ENCODE peak calls at places on chromosomes 12 and 14, in five cellular contexts. One of them, this sample, is unnamed.

GRCh38 chr12:96770239-96770780 is 136.7 kb upstream of the NEDD1 start:
- DNase-seq in left ventricle myocardium inferior: no peak
- DNase-seq in astrocyte of the cerebellum: no peak
- DNase-seq in amniotic stem cell: no peak
- DNase-seq in HEK293T: no peak
- DNase-seq in this sample: no peak

GRCh38 chr12:49808686-49809368 is 19.4 kb downstream of the NCKAP5L start:
- DNase-seq in astrocyte of the cerebellum: no peak
- DNase-seq in amniotic stem cell: no peak
- DNase-seq in left ventricle myocardium inferior: peak
- DNase-seq in HEK293T: no peak
- DNase-seq in this sample: no peak

GRCh38 chr12:104137175-104137901 is 672 bp downstream of the NFYB start:
- DNase-seq in HEK293T: peak
- DNase-seq in left ventricle myocardium inferior: peak
- DNase-seq in amniotic stem cell: peak
- DNase-seq in astrocyte of the cerebellum: peak
- DNase-seq in this sample: no peak

GRCh38 chr12:133180669-133181068 is 626 bp upstream of the ZNF268 start:
- DNase-seq in amniotic stem cell: no peak
- DNase-seq in astrocyte of the cerebellum: no peak
- DNase-seq in left ventricle myocardium inferior: no peak
- DNase-seq in HEK293T: no peak
- DNase-seq in this sample: no peak

GRCh38 chr12:108773798-108774788 is 42.8 kb upstream of the CORO1C start:
- DNase-seq in amniotic stem cell: peak
- DNase-seq in HEK293T: no peak
- DNase-seq in astrocyte of the cerebellum: peak
- DNase-seq in left ventricle myocardium inferior: peak
- DNase-seq in this sample: peak

GRCh38 chr14:57199911-57200310 is 68.8 kb downstream of the EXOC5 start:
- DNase-seq in amniotic stem cell: peak
- DNase-seq in astrocyte of the cerebellum: no peak
- DNase-seq in HEK293T: no peak
- DNase-seq in left ventricle myocardium inferior: no peak
- DNase-seq in this sample: no peak

GRCh38 chr12:8742501-8742900 is 44.7 kb downstream of the RIMKLB start:
- DNase-seq in left ventricle myocardium inferior: no peak
- DNase-seq in HEK293T: no peak
- DNase-seq in astrocyte of the cerebellum: peak
- DNase-seq in amniotic stem cell: peak
- DNase-seq in this sample: no peak

GRCh38 chr14:40221428-40221827 is 789.2 kb upstream of the FBXO33 start:
- DNase-seq in astrocyte of the cerebellum: no peak
- DNase-seq in amniotic stem cell: no peak
- DNase-seq in HEK293T: no peak
- DNase-seq in left ventricle myocardium inferior: no peak
- DNase-seq in this sample: no peak

GRCh38 chr14:42541535-42542001 is 934.9 kb downstream of the LRFN5 start:
- DNase-seq in astrocyte of the cerebellum: no peak
- DNase-seq in HEK293T: no peak
- DNase-seq in left ventricle myocardium inferior: no peak
- DNase-seq in amniotic stem cell: no peak
- DNase-seq in this sample: no peak

GRCh38 chr14:74038015-74038859 is 19.1 kb downstream of the BBOF1 start:
- DNase-seq in left ventricle myocardium inferior: no peak
- DNase-seq in astrocyte of the cerebellum: peak
- DNase-seq in HEK293T: peak
- DNase-seq in amniotic stem cell: no peak
- DNase-seq in this sample: peak

GRCh38 chr12:70809887-70810286 is 110.7 kb downstream of the PTPRR start:
- DNase-seq in amniotic stem cell: no peak
- DNase-seq in astrocyte of the cerebellum: no peak
- DNase-seq in left ventricle myocardium inferior: no peak
- DNase-seq in HEK293T: no peak
- DNase-seq in this sample: no peak

GRCh38 chr14:24665440-24665991 is 31.5 kb upstream of the GZMB start:
- DNase-seq in left ventricle myocardium inferior: no peak
- DNase-seq in amniotic stem cell: no peak
- DNase-seq in astrocyte of the cerebellum: no peak
- DNase-seq in HEK293T: no peak
- DNase-seq in this sample: no peak

GRCh38 chr12:56104815-56105476 is 587 bp downstream of the PA2G4 start:
- DNase-seq in left ventricle myocardium inferior: no peak
- DNase-seq in amniotic stem cell: no peak
- DNase-seq in HEK293T: no peak
- DNase-seq in astrocyte of the cerebellum: no peak
- DNase-seq in this sample: no peak

GRCh38 chr14:99581371-99581770 is 22.6 kb downstream of the CCDC85C start:
- DNase-seq in left ventricle myocardium inferior: no peak
- DNase-seq in amniotic stem cell: no peak
- DNase-seq in HEK293T: no peak
- DNase-seq in astrocyte of the cerebellum: no peak
- DNase-seq in this sample: no peak

GRCh38 chr12:75480469-75480949 is at the start of gene GLIPR1:
- DNase-seq in astrocyte of the cerebellum: peak
- DNase-seq in left ventricle myocardium inferior: peak
- DNase-seq in HEK293T: no peak
- DNase-seq in amniotic stem cell: peak
- DNase-seq in this sample: peak

GRCh38 chr12:40618621-40619020 is 73.6 kb upstream of the CNTN1 start:
- DNase-seq in astrocyte of the cerebellum: no peak
- DNase-seq in left ventricle myocardium inferior: no peak
- DNase-seq in HEK293T: no peak
- DNase-seq in amniotic stem cell: no peak
- DNase-seq in this sample: no peak

GRCh38 chr12:24231298-24231697 is 281.8 kb upstream of the SOX5 start:
- DNase-seq in HEK293T: no peak
- DNase-seq in astrocyte of the cerebellum: no peak
- DNase-seq in left ventricle myocardium inferior: no peak
- DNase-seq in amniotic stem cell: no peak
- DNase-seq in this sample: no peak

GRCh38 chr14:56422703-56423213 is 156.8 kb upstream of the TMEM260 start:
- DNase-seq in left ventricle myocardium inferior: peak
- DNase-seq in HEK293T: peak
- DNase-seq in amniotic stem cell: peak
- DNase-seq in astrocyte of the cerebellum: peak
- DNase-seq in this sample: peak

GRCh38 chr14:95523818-95524448 is 7.5 kb upstream of the SYNE3 start:
- DNase-seq in HEK293T: no peak
- DNase-seq in astrocyte of the cerebellum: no peak
- DNase-seq in amniotic stem cell: no peak
- DNase-seq in left ventricle myocardium inferior: no peak
- DNase-seq in this sample: no peak

GRCh38 chr12:5201554-5202243 is 158.0 kb downstream of the KCNA5 start:
- DNase-seq in left ventricle myocardium inferior: peak
- DNase-seq in astrocyte of the cerebellum: no peak
- DNase-seq in HEK293T: no peak
- DNase-seq in amniotic stem cell: no peak
- DNase-seq in this sample: no peak

GRCh38 chr12:49331360-49332222 is 5.4 kb downstream of the C1QL4 start:
- DNase-seq in astrocyte of the cerebellum: peak
- DNase-seq in HEK293T: peak
- DNase-seq in amniotic stem cell: peak
- DNase-seq in left ventricle myocardium inferior: peak
- DNase-seq in this sample: peak

GRCh38 chr14:65159281-65160062 is 57.2 kb upstream of the MAX start:
- DNase-seq in astrocyte of the cerebellum: no peak
- DNase-seq in left ventricle myocardium inferior: no peak
- DNase-seq in amniotic stem cell: no peak
- DNase-seq in HEK293T: no peak
- DNase-seq in this sample: no peak

GRCh38 chr12:109273354-109273753 is 35.7 kb downstream of the FOXN4 start:
- DNase-seq in astrocyte of the cerebellum: no peak
- DNase-seq in left ventricle myocardium inferior: no peak
- DNase-seq in amniotic stem cell: no peak
- DNase-seq in HEK293T: no peak
- DNase-seq in this sample: no peak

GRCh38 chr14:104280085-104280901 is 141.9 kb downstream of the KIF26A start:
- DNase-seq in amniotic stem cell: no peak
- DNase-seq in astrocyte of the cerebellum: no peak
- DNase-seq in left ventricle myocardium inferior: peak
- DNase-seq in HEK293T: no peak
- DNase-seq in this sample: no peak

GRCh38 chr12:6570264-6570887 is 2.3 kb upstream of the NOP2 start:
- DNase-seq in HEK293T: peak
- DNase-seq in astrocyte of the cerebellum: no peak
- DNase-seq in left ventricle myocardium inferior: no peak
- DNase-seq in amniotic stem cell: no peak
- DNase-seq in this sample: peak

GRCh38 chr12:57621497-57622292 is 10.5 kb downstream of the ARHGEF25 start:
- DNase-seq in left ventricle myocardium inferior: peak
- DNase-seq in amniotic stem cell: peak
- DNase-seq in HEK293T: peak
- DNase-seq in astrocyte of the cerebellum: no peak
- DNase-seq in this sample: peak

GRCh38 chr14:77151245-77151644 is 9.7 kb upstream of the ZDHHC22 start:
- DNase-seq in left ventricle myocardium inferior: no peak
- DNase-seq in amniotic stem cell: no peak
- DNase-seq in astrocyte of the cerebellum: no peak
- DNase-seq in HEK293T: peak
- DNase-seq in this sample: peak

GRCh38 chr12:90854136-90854689 is 100.8 kb downstream of the CCER1 start:
- DNase-seq in left ventricle myocardium inferior: no peak
- DNase-seq in HEK293T: peak
- DNase-seq in amniotic stem cell: peak
- DNase-seq in astrocyte of the cerebellum: peak
- DNase-seq in this sample: no peak

GRCh38 chr12:6276936-6277615 is 33.4 kb upstream of the PLEKHG6 start:
- DNase-seq in left ventricle myocardium inferior: no peak
- DNase-seq in amniotic stem cell: no peak
- DNase-seq in HEK293T: no peak
- DNase-seq in astrocyte of the cerebellum: no peak
- DNase-seq in this sample: no peak

GRCh38 chr12:93812616-93813015 is 135.4 kb downstream of the CRADD start:
- DNase-seq in astrocyte of the cerebellum: no peak
- DNase-seq in HEK293T: no peak
- DNase-seq in amniotic stem cell: no peak
- DNase-seq in left ventricle myocardium inferior: no peak
- DNase-seq in this sample: no peak

GRCh38 chr12:65597527-65597926 is 226.8 kb upstream of the HMGA2 start:
- DNase-seq in amniotic stem cell: no peak
- DNase-seq in left ventricle myocardium inferior: no peak
- DNase-seq in HEK293T: no peak
- DNase-seq in astrocyte of the cerebellum: no peak
- DNase-seq in this sample: no peak

GRCh38 chr14:21734457-21735074 is 60.9 kb upstream of the OR4E1 start:
- DNase-seq in astrocyte of the cerebellum: peak
- DNase-seq in HEK293T: peak
- DNase-seq in left ventricle myocardium inferior: no peak
- DNase-seq in amniotic stem cell: no peak
- DNase-seq in this sample: peak

GRCh38 chr14:56199095-56199975 is 81.1 kb downstream of the PELI2 start:
- DNase-seq in astrocyte of the cerebellum: peak
- DNase-seq in left ventricle myocardium inferior: no peak
- DNase-seq in HEK293T: peak
- DNase-seq in amniotic stem cell: peak
- DNase-seq in this sample: no peak

GRCh38 chr12:6145584-6145983 is 21.1 kb upstream of the VWF start:
- DNase-seq in HEK293T: no peak
- DNase-seq in astrocyte of the cerebellum: no peak
- DNase-seq in left ventricle myocardium inferior: no peak
- DNase-seq in amniotic stem cell: no peak
- DNase-seq in this sample: no peak

GRCh38 chr12:29073631-29074239 is 75.3 kb upstream of the FAR2 start:
- DNase-seq in left ventricle myocardium inferior: no peak
- DNase-seq in astrocyte of the cerebellum: peak
- DNase-seq in amniotic stem cell: peak
- DNase-seq in HEK293T: peak
- DNase-seq in this sample: peak

GRCh38 chr14:102893452-102893851 is 29.0 kb upstream of the AMN start:
- DNase-seq in astrocyte of the cerebellum: peak
- DNase-seq in amniotic stem cell: peak
- DNase-seq in left ventricle myocardium inferior: peak
- DNase-seq in HEK293T: no peak
- DNase-seq in this sample: no peak

GRCh38 chr12:26636710-26637328 is 196.2 kb downstream of the ITPR2 start:
- DNase-seq in HEK293T: no peak
- DNase-seq in amniotic stem cell: no peak
- DNase-seq in astrocyte of the cerebellum: peak
- DNase-seq in left ventricle myocardium inferior: no peak
- DNase-seq in this sample: no peak

GRCh38 chr14:36271939-36272907 is 48.2 kb downstream of the MBIP start:
- DNase-seq in HEK293T: peak
- DNase-seq in astrocyte of the cerebellum: peak
- DNase-seq in amniotic stem cell: no peak
- DNase-seq in left ventricle myocardium inferior: no peak
- DNase-seq in this sample: no peak